ENCODE peak calls at places on chromosome 20, in eight cellular contexts. One of them, this sample, is unnamed.

GRCh38 chr20:43138061-43138860 is 51.4 kb downstream of the PTPRT start:
- DNase-seq in neural crest cell: no peak
- DNase-seq in BJ: no peak
- DNase-seq in HFFc6: no peak
- DNase-seq in progenitor cell of endocrine pancreas: no peak
- DNase-seq in fibroblast of lung: no peak
- DNase-seq in A549: no peak
- DNase-seq in heart left ventricle: peak; percentile 29
- DNase-seq in this sample: no peak

GRCh38 chr20:40536866-40537265 is 152.2 kb downstream of the MAFB start:
- DNase-seq in neural crest cell: no peak
- DNase-seq in BJ: no peak
- DNase-seq in HFFc6: no peak
- DNase-seq in progenitor cell of endocrine pancreas: no peak
- DNase-seq in fibroblast of lung: no peak
- DNase-seq in A549: no peak
- DNase-seq in heart left ventricle: no peak
- DNase-seq in this sample: no peak

GRCh38 chr20:25321991-25322390 is 68.6 kb downstream of the ABHD12 start:
- DNase-seq in neural crest cell: no peak
- DNase-seq in BJ: no peak
- DNase-seq in HFFc6: no peak
- DNase-seq in progenitor cell of endocrine pancreas: no peak
- DNase-seq in fibroblast of lung: no peak
- DNase-seq in A549: no peak
- DNase-seq in heart left ventricle: no peak
- DNase-seq in this sample: no peak

GRCh38 chr20:43590036-43590391 is 723 bp upstream of the IFT52 start:
- DNase-seq in neural crest cell: no peak
- DNase-seq in BJ: no peak
- DNase-seq in HFFc6: no peak
- DNase-seq in progenitor cell of endocrine pancreas: no peak
- DNase-seq in fibroblast of lung: no peak
- DNase-seq in A549: no peak
- DNase-seq in heart left ventricle: no peak
- DNase-seq in this sample: peak; percentile 10

GRCh38 chr20:35617397-35618031 is 1.9 kb downstream of the SPAG4 start:
- DNase-seq in neural crest cell: peak; percentile 33
- DNase-seq in BJ: no peak
- DNase-seq in HFFc6: peak; percentile 39
- DNase-seq in progenitor cell of endocrine pancreas: no peak
- DNase-seq in fibroblast of lung: peak; percentile 49
- DNase-seq in A549: peak; percentile 75
- DNase-seq in heart left ventricle: peak; percentile 73
- DNase-seq in this sample: peak; percentile 51

GRCh38 chr20:25233016-25233772 is 14.7 kb upstream of the PYGB start:
- DNase-seq in neural crest cell: no peak
- DNase-seq in BJ: no peak
- DNase-seq in HFFc6: peak; percentile 15
- DNase-seq in progenitor cell of endocrine pancreas: no peak
- DNase-seq in fibroblast of lung: peak; percentile 88
- DNase-seq in A549: peak; percentile 95
- DNase-seq in heart left ventricle: peak; percentile 80
- DNase-seq in this sample: no peak

GRCh38 chr20:5065489-5066383 is 54.0 kb downstream of the PCNA start:
- DNase-seq in neural crest cell: no peak
- DNase-seq in BJ: peak; percentile 59
- DNase-seq in HFFc6: peak; percentile 98
- DNase-seq in progenitor cell of endocrine pancreas: no peak
- DNase-seq in fibroblast of lung: peak; percentile 96
- DNase-seq in A549: peak; percentile 98
- DNase-seq in heart left ventricle: peak; percentile 45
- DNase-seq in this sample: no peak

GRCh38 chr20:55160996-55161395 is 685.6 kb downstream of the DOK5 start:
- DNase-seq in neural crest cell: no peak
- DNase-seq in BJ: no peak
- DNase-seq in HFFc6: no peak
- DNase-seq in progenitor cell of endocrine pancreas: no peak
- DNase-seq in fibroblast of lung: peak; percentile 99
- DNase-seq in A549: no peak
- DNase-seq in heart left ventricle: no peak
- DNase-seq in this sample: no peak

GRCh38 chr20:13322198-13322597 is 101.1 kb downstream of the ISM1 start:
- DNase-seq in neural crest cell: no peak
- DNase-seq in BJ: no peak
- DNase-seq in HFFc6: no peak
- DNase-seq in progenitor cell of endocrine pancreas: no peak
- DNase-seq in fibroblast of lung: no peak
- DNase-seq in A549: no peak
- DNase-seq in heart left ventricle: no peak
- DNase-seq in this sample: no peak

GRCh38 chr20:50434653-50435396 is 75.4 kb upstream of the PTPN1 start:
- DNase-seq in neural crest cell: no peak
- DNase-seq in BJ: peak; percentile 52
- DNase-seq in HFFc6: peak; percentile 72
- DNase-seq in progenitor cell of endocrine pancreas: no peak
- DNase-seq in fibroblast of lung: peak; percentile 69
- DNase-seq in A549: peak; percentile 88
- DNase-seq in heart left ventricle: no peak
- DNase-seq in this sample: no peak

GRCh38 chr20:44746367-44747165 is 901 bp downstream of the KCNK15 start:
- DNase-seq in neural crest cell: no peak
- DNase-seq in BJ: no peak
- DNase-seq in HFFc6: no peak
- DNase-seq in progenitor cell of endocrine pancreas: no peak
- DNase-seq in fibroblast of lung: no peak
- DNase-seq in A549: no peak
- DNase-seq in heart left ventricle: no peak
- DNase-seq in this sample: no peak

GRCh38 chr20:4787069-4787468 is 65.4 kb downstream of the PRND start:
- DNase-seq in neural crest cell: no peak
- DNase-seq in BJ: no peak
- DNase-seq in HFFc6: peak; percentile 38
- DNase-seq in progenitor cell of endocrine pancreas: no peak
- DNase-seq in fibroblast of lung: peak; percentile 29
- DNase-seq in A549: no peak
- DNase-seq in heart left ventricle: no peak
- DNase-seq in this sample: no peak

GRCh38 chr20:38706482-38706881 is 17.8 kb upstream of the SLC32A1 start:
- DNase-seq in neural crest cell: no peak
- DNase-seq in BJ: no peak
- DNase-seq in HFFc6: no peak
- DNase-seq in progenitor cell of endocrine pancreas: no peak
- DNase-seq in fibroblast of lung: no peak
- DNase-seq in A549: no peak
- DNase-seq in heart left ventricle: no peak
- DNase-seq in this sample: peak; percentile 70

GRCh38 chr20:25310921-25311728 is 63.2 kb downstream of the PYGB start:
- DNase-seq in neural crest cell: no peak
- DNase-seq in BJ: peak; percentile 80
- DNase-seq in HFFc6: peak; percentile 87
- DNase-seq in progenitor cell of endocrine pancreas: no peak
- DNase-seq in fibroblast of lung: peak; percentile 95
- DNase-seq in A549: no peak
- DNase-seq in heart left ventricle: no peak
- DNase-seq in this sample: no peak

GRCh38 chr20:46715292-46715756 is 5.9 kb downstream of the SLC2A10 start:
- DNase-seq in neural crest cell: no peak
- DNase-seq in BJ: peak; percentile 66
- DNase-seq in HFFc6: peak; percentile 65
- DNase-seq in progenitor cell of endocrine pancreas: no peak
- DNase-seq in fibroblast of lung: peak; percentile 65
- DNase-seq in A549: peak; percentile 81
- DNase-seq in heart left ventricle: no peak
- DNase-seq in this sample: no peak

GRCh38 chr20:8094415-8094818 is 37.6 kb upstream of the PLCB1 start:
- DNase-seq in neural crest cell: no peak
- DNase-seq in BJ: peak; percentile 35
- DNase-seq in HFFc6: peak; percentile 27
- DNase-seq in progenitor cell of endocrine pancreas: no peak
- DNase-seq in fibroblast of lung: peak; percentile 5
- DNase-seq in A549: peak; percentile 26
- DNase-seq in heart left ventricle: peak; percentile 84
- DNase-seq in this sample: no peak

GRCh38 chr20:20228351-20228750 is 139.6 kb upstream of the INSM1 start:
- DNase-seq in neural crest cell: no peak
- DNase-seq in BJ: no peak
- DNase-seq in HFFc6: no peak
- DNase-seq in progenitor cell of endocrine pancreas: no peak
- DNase-seq in fibroblast of lung: no peak
- DNase-seq in A549: no peak
- DNase-seq in heart left ventricle: no peak
- DNase-seq in this sample: no peak

GRCh38 chr20:45470262-45470931 is 844 bp downstream of the WFDC2 start:
- DNase-seq in neural crest cell: peak; percentile 59
- DNase-seq in BJ: no peak
- DNase-seq in HFFc6: no peak
- DNase-seq in progenitor cell of endocrine pancreas: peak; percentile 56
- DNase-seq in fibroblast of lung: peak; percentile 5
- DNase-seq in A549: no peak
- DNase-seq in heart left ventricle: peak; percentile 40
- DNase-seq in this sample: peak; percentile 72

GRCh38 chr20:53789913-53790675 is 196.5 kb upstream of the ZNF217 start:
- DNase-seq in neural crest cell: no peak
- DNase-seq in BJ: no peak
- DNase-seq in HFFc6: no peak
- DNase-seq in progenitor cell of endocrine pancreas: no peak
- DNase-seq in fibroblast of lung: no peak
- DNase-seq in A549: no peak
- DNase-seq in heart left ventricle: no peak
- DNase-seq in this sample: no peak

GRCh38 chr20:20549267-20549612 is 163.2 kb downstream of the RALGAPA2 start:
- DNase-seq in neural crest cell: no peak
- DNase-seq in BJ: no peak
- DNase-seq in HFFc6: no peak
- DNase-seq in progenitor cell of endocrine pancreas: no peak
- DNase-seq in fibroblast of lung: peak; percentile 10
- DNase-seq in A549: no peak
- DNase-seq in heart left ventricle: no peak
- DNase-seq in this sample: no peak

GRCh38 chr20:36391456-36391855 is 85.3 kb downstream of the DLGAP4 start:
- DNase-seq in neural crest cell: no peak
- DNase-seq in BJ: no peak
- DNase-seq in HFFc6: no peak
- DNase-seq in progenitor cell of endocrine pancreas: no peak
- DNase-seq in fibroblast of lung: peak; percentile 6
- DNase-seq in A549: no peak
- DNase-seq in heart left ventricle: no peak
- DNase-seq in this sample: no peak

GRCh38 chr20:32858189-32858588 is 534 bp upstream of the EFCAB8 start:
- DNase-seq in neural crest cell: no peak
- DNase-seq in BJ: no peak
- DNase-seq in HFFc6: no peak
- DNase-seq in progenitor cell of endocrine pancreas: no peak
- DNase-seq in fibroblast of lung: no peak
- DNase-seq in A549: no peak
- DNase-seq in heart left ventricle: no peak
- DNase-seq in this sample: no peak

GRCh38 chr20:57581202-57582028 is 20.5 kb downstream of the PCK1 start:
- DNase-seq in neural crest cell: no peak
- DNase-seq in BJ: no peak
- DNase-seq in HFFc6: no peak
- DNase-seq in progenitor cell of endocrine pancreas: no peak
- DNase-seq in fibroblast of lung: no peak
- DNase-seq in A549: no peak
- DNase-seq in heart left ventricle: no peak
- DNase-seq in this sample: no peak

GRCh38 chr20:42018979-42019378 is 400.8 kb upstream of the CHD6 start:
- DNase-seq in neural crest cell: no peak
- DNase-seq in BJ: no peak
- DNase-seq in HFFc6: no peak
- DNase-seq in progenitor cell of endocrine pancreas: no peak
- DNase-seq in fibroblast of lung: no peak
- DNase-seq in A549: peak; percentile 18
- DNase-seq in heart left ventricle: no peak
- DNase-seq in this sample: no peak

GRCh38 chr20:43755390-43755789 is 28.6 kb upstream of the GTSF1L start:
- DNase-seq in neural crest cell: no peak
- DNase-seq in BJ: peak; percentile 30
- DNase-seq in HFFc6: peak; percentile 90
- DNase-seq in progenitor cell of endocrine pancreas: no peak
- DNase-seq in fibroblast of lung: peak; percentile 82
- DNase-seq in A549: no peak
- DNase-seq in heart left ventricle: no peak
- DNase-seq in this sample: no peak

GRCh38 chr20:12171927-12172581 is 254.4 kb downstream of the BTBD3 start:
- DNase-seq in neural crest cell: no peak
- DNase-seq in BJ: no peak
- DNase-seq in HFFc6: no peak
- DNase-seq in progenitor cell of endocrine pancreas: no peak
- DNase-seq in fibroblast of lung: peak; percentile 93
- DNase-seq in A549: no peak
- DNase-seq in heart left ventricle: peak; percentile 26
- DNase-seq in this sample: no peak

GRCh38 chr20:50447817-50448216 is 62.4 kb upstream of the PTPN1 start:
- DNase-seq in neural crest cell: no peak
- DNase-seq in BJ: no peak
- DNase-seq in HFFc6: no peak
- DNase-seq in progenitor cell of endocrine pancreas: no peak
- DNase-seq in fibroblast of lung: no peak
- DNase-seq in A549: no peak
- DNase-seq in heart left ventricle: no peak
- DNase-seq in this sample: no peak

GRCh38 chr20:19073584-19074198 is 138.8 kb upstream of the SLC24A3 start:
- DNase-seq in neural crest cell: peak; percentile 6
- DNase-seq in BJ: no peak
- DNase-seq in HFFc6: no peak
- DNase-seq in progenitor cell of endocrine pancreas: no peak
- DNase-seq in fibroblast of lung: no peak
- DNase-seq in A549: no peak
- DNase-seq in heart left ventricle: no peak
- DNase-seq in this sample: peak; percentile 17
- TF ChIP-seq CTCF in neural crest cell: peak; percentile 53
- TF ChIP-seq CTCF in BJ: no peak
- TF ChIP-seq CTCF in HFFc6: peak; percentile 23
- TF ChIP-seq CTCF in progenitor cell of endocrine pancreas: peak; percentile 57
- TF ChIP-seq CTCF in fibroblast of lung: no peak
- TF ChIP-seq CTCF in A549: peak; percentile 16
- TF ChIP-seq CTCF in heart left ventricle: no peak
- TF ChIP-seq CTCF in this sample: peak; percentile 45

GRCh38 chr20:62133864-62134263 is 9.3 kb downstream of the PSMA7 start:
- DNase-seq in neural crest cell: no peak
- DNase-seq in BJ: no peak
- DNase-seq in HFFc6: no peak
- DNase-seq in progenitor cell of endocrine pancreas: no peak
- DNase-seq in fibroblast of lung: no peak
- DNase-seq in A549: no peak
- DNase-seq in heart left ventricle: no peak
- DNase-seq in this sample: no peak
- TF ChIP-seq CTCF in neural crest cell: no peak
- TF ChIP-seq CTCF in BJ: no peak
- TF ChIP-seq CTCF in HFFc6: peak; percentile 35
- TF ChIP-seq CTCF in progenitor cell of endocrine pancreas: no peak
- TF ChIP-seq CTCF in fibroblast of lung: peak; percentile 4
- TF ChIP-seq CTCF in A549: no peak
- TF ChIP-seq CTCF in heart left ventricle: no peak
- TF ChIP-seq CTCF in this sample: no peak

GRCh38 chr20:1299522-1299921 is 29.4 kb downstream of the SDCBP2 start:
- DNase-seq in neural crest cell: no peak
- DNase-seq in BJ: no peak
- DNase-seq in HFFc6: no peak
- DNase-seq in progenitor cell of endocrine pancreas: no peak
- DNase-seq in fibroblast of lung: no peak
- DNase-seq in A549: peak; percentile 34
- DNase-seq in heart left ventricle: no peak
- DNase-seq in this sample: no peak
- TF ChIP-seq CTCF in neural crest cell: peak; percentile 40
- TF ChIP-seq CTCF in BJ: no peak
- TF ChIP-seq CTCF in HFFc6: peak; percentile 64
- TF ChIP-seq CTCF in progenitor cell of endocrine pancreas: peak; percentile 49
- TF ChIP-seq CTCF in fibroblast of lung: peak; percentile 24
- TF ChIP-seq CTCF in A549: no peak
- TF ChIP-seq CTCF in heart left ventricle: no peak
- TF ChIP-seq CTCF in this sample: no peak

GRCh38 chr20:31566658-31567379 is 38.3 kb upstream of the ID1 start:
- DNase-seq in neural crest cell: no peak
- DNase-seq in BJ: no peak
- DNase-seq in HFFc6: no peak
- DNase-seq in progenitor cell of endocrine pancreas: no peak
- DNase-seq in fibroblast of lung: peak; percentile 25
- DNase-seq in A549: no peak
- DNase-seq in heart left ventricle: no peak
- DNase-seq in this sample: no peak
- TF ChIP-seq CTCF in neural crest cell: no peak
- TF ChIP-seq CTCF in BJ: no peak
- TF ChIP-seq CTCF in HFFc6: no peak
- TF ChIP-seq CTCF in progenitor cell of endocrine pancreas: no peak
- TF ChIP-seq CTCF in fibroblast of lung: no peak
- TF ChIP-seq CTCF in A549: no peak
- TF ChIP-seq CTCF in heart left ventricle: no peak
- TF ChIP-seq CTCF in this sample: no peak

This sample was measured in nephron progenitor cell.